ENCODE peak calls at places on chromosomes 12 and 14, in four cellular contexts. N is SK-N-SH, I is uterus, E is heart right ventricle. F is an unnamed sample. For H3K4me1, the result is how much of the 10 kb centered on the place peaks cover.

GRCh38 chr14:62718629-62719028 is 326.6 kb downstream of the KCNH5 start:
- DNase-seq in I (no peak), N (no peak), E (no peak), F (no peak)

GRCh38 chr14:74261288-74261687 is 22.0 kb downstream of the VSX2 start:
- DNase-seq in I (no peak), E (no peak), N (no peak), F (no peak)

GRCh38 chr12:28114488-28114887 is 75.8 kb upstream of the CCDC91 start:
- DNase-seq in N (no peak), I (no peak), E (no peak), F (no peak)

GRCh38 chr14:29222671-29223268 is 456.2 kb downstream of the FOXG1 start:
- DNase-seq in E (no peak), I (no peak), N (peak), F (peak)

GRCh38 chr14:68492889-68493288 is 300.0 kb downstream of the ZFP36L1 start:
- DNase-seq in N (no peak), E (no peak), I (no peak), F (no peak)

GRCh38 chr12:1698638-1699214 is 7.9 kb downstream of the ADIPOR2 start:
- DNase-seq in N (no peak), E (no peak), I (no peak), F (peak)

GRCh38 chr14:99255621-99256482 is 16.1 kb downstream of the BCL11B start:
- DNase-seq in I (no peak), E (no peak), N (no peak), F (no peak)

GRCh38 chr12:101074940-101075680 is 134.9 kb downstream of the SLC5A8 start:
- DNase-seq in I (no peak), N (no peak), E (no peak), F (no peak)

GRCh38 chr14:32635103-32635719 is 303.5 kb upstream of the NPAS3 start:
- DNase-seq in E (no peak), N (no peak), I (no peak), F (no peak)

GRCh38 chr14:52834440-52834842 is 43.0 kb upstream of the GNPNAT1 start:
- DNase-seq in I (no peak), N (peak), E (no peak), F (no peak)

GRCh38 chr12:109069307-109070231 is 17.2 kb downstream of the USP30 start:
- DNase-seq in E (no peak), I (no peak), N (no peak), F (no peak)

GRCh38 chr12:96743606-96744005 is 163.5 kb upstream of the NEDD1 start:
- DNase-seq in N (no peak), I (no peak), E (no peak), F (no peak)

GRCh38 chr12:34335819-34336262 is 313.5 kb downstream of the ALG10 start:
- DNase-seq in I (no peak), N (no peak), E (no peak), F (peak)

GRCh38 chr14:102736956-102737355 is 40.3 kb upstream of the TRAF3 start:
- DNase-seq in E (no peak), I (no peak), N (no peak), F (no peak)

GRCh38 chr14:57823015-57823660 is 42.8 kb downstream of the SLC35F4 start:
- DNase-seq in E (no peak), N (no peak), I (no peak), F (no peak)

GRCh38 chr14:51733147-51733546 is 81.4 kb downstream of the FRMD6 start:
- DNase-seq in N (no peak), E (no peak), I (no peak), F (no peak)
- H3K4me1 ChIP-seq in N (under half), E (under half), I (under half), F (under half)

DNA sequence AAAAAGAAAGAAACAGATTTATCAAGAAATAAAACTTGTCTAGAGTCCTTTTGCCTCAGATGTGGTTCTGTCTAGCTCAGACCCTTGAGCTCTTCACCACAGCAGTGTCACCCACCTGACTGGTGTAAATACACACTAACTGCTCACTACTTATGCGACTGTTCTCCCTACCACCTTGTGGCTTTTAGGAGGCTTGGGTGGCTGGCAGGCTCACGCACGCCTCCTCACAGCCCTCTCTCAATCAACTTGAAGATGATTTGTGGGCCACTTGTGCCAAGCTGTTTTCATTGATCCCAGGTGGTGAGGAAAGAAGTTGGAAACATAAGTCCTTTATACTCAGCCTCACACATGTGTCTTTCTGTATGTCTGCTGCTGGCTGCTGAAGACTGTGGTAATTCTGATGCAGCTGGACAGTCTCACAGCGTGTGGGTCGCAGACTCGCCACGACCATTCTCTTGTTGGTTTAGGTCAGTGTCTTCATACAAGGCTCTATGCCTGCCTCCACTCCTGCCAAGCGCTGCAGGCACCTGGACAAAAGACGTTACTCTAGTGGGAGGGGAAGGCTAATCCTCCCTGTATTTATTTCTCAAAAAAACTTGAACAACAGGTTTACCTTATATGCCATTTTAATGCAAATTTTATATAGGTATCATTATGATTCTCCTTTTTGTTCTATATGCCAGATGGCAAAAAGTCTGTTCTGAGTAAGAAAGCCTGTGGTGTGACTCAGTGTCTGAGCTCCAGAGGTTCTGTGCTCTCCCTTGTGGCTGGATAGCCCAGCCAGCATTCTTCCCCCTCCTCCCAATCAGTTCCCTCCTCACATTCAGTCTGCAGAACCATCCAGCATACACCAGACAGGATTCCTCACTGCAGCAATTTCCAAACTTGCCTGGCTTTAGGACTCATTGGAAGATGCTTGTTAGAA is 115.5 kb downstream of the DIP2B start:
- DNase-seq in E (no peak), N (no peak), I (no peak), F (peak)
- H3K4me3 ChIP-seq in E (no peak), N (no peak), I (no peak), F (no peak)

DNA sequence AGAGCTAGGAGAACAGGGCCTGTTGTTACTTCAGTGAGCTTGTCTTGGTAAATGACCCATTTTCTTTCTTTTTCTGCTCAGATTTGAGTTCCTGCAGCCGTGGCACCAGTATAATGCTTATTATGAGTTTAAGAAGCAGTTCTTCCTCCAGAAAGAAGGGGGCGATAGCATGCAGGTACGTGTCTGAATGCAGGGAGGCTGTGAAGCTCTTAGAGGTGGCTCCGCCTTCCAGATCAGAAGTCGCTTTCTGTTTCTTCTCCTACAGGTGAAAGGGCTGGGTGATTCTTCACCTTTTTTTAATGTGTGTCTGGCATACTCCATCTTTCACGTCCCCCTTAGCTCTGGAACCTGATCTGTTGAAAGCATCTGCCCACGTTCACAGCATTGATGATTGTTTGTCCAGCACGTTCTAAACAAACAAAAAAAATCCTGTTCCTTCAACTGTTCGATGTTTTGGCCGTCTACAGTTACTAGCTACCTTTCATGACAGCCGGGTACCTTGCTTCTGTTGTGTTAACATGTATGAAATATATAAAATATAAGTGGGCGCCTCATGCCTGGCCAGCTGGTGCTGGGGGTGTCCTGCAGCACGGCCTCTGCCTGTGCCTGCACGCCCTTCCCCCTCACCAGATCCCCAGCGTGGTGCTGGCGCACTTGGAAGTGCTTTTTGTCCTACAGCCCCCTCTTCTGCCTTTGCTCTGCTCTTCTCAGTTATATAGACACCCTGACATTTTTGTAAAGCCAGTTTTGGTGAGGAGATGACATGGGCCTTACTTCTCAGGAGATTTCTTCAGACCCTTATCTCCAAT is 44.6 kb downstream of the SFSWAP start:
- DNase-seq in E (no peak), N (peak), I (no peak), F (peak)
- TF ChIP-seq CTCF in E (peak), N (peak), I (no peak), F (peak)

GRCh38 chr12:6367969-6368892 is 7.1 kb downstream of the SCNN1A start:
- DNase-seq in I (no peak), E (no peak), N (no peak), F (no peak)

GRCh38 chr12:6370576-6370935 is 4.8 kb downstream of the SCNN1A start:
- DNase-seq in I (no peak), E (no peak), N (no peak), F (no peak)

GRCh38 chr12:6368906-6369525 is 6.3 kb downstream of the SCNN1A start:
- DNase-seq in E (no peak), N (no peak), I (no peak), F (no peak)

GRCh38 chr12:6370994-6371754 is 4.2 kb downstream of the SCNN1A start:
- DNase-seq in N (no peak), I (peak), E (no peak), F (peak)

DNA sequence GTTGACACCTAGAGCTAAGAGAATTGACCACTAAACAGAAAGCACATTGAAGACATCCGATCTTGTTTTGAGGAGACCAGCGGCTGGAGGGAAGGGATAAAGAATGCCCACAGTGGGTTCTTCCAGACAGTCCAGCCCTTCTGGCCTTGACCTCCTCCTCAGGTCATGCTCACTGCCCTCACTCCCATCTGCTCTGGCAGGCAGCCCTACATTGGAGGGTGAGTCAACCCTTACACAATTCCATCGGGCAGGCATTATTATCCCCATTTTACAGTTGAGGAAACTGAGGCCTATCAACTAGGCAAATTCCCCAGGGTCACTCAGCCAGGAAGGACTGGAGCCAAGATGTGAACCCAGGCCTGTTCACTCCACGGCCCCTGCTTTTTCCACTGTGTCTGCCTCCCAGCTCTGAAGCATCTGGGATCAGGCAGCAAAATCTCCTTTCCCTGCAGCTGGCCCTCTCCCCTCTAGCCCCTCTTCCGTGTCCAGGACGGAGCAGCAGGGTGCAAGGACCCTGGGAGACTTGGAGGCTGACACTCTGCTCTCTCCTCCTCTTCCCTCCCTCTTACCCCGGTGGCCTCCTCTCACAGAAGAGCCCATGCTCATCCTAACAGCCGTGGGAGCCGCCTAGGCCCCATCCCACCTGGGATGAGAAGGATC is 5.3 kb downstream of the SCNN1A start:
- DNase-seq in E (no peak), N (no peak), I (no peak), F (no peak)
- H3K4me1 ChIP-seq in E (under half), N (under half), I (under half), F (under half)

GRCh38 chr12:10384191-10384590 is 5.7 kb downstream of the KLRK1 start:
- DNase-seq in I (no peak), E (no peak), N (no peak), F (no peak)
- H3K4me3 ChIP-seq in I (no peak), E (no peak), N (no peak), F (no peak)

DNA sequence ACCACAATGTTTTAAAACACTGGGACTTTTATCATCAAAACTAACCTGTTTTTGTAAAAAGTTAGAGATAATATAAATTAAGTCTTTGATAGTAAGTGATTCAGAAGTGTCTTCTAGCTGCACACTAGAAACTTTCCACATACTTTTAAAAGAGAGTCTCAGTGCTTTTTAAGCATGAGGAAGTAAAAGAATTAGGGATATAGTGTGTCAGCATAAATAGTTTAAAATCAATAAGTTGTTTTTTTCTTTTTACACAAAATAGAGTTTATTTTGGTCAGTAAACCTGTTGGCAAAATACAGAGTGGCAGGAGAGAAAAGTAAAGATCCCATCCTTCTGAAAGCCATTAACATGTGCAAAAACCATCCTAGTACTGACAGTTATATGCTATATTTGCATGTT is 1.7 kb downstream of the DNM1L start:
- DNase-seq in E (no peak), I (no peak), N (no peak), F (no peak)
- TF ChIP-seq CTCF in E (no peak), I (no peak), N (no peak), F (no peak)

DNA sequence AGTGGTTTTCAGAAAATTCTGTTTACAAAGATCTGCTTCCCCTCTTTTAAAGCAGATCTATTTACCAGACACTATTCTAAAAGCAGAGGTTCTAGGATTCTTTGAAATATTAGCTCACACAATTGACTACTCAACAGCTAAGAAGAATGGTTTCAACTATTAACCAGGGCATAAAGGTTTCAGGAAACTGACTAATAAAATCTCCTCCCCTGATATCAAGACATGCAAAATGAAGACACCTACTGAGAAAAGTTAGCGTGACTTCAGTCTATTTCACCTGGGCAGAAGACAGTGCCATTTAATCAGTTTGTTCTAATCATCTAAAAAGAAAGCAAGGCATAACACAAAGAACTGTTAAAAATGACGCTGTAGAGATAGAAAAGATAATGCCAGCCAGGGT is 22.2 kb downstream of the DAD1 start:
- DNase-seq in E (no peak), I (no peak), N (no peak), F (no peak)
- H3K4me1 ChIP-seq in E (under half), I (under half), N (under half), F (half or more)